ENCODE peak calls at places on chromosomes 16 and 17, in six cellular contexts. F is IMR-90, R is fibroblast of mammary gland, Z is tibial nerve, S is brain microvascular endothelial cell, X is PC-9. J is an unnamed sample.

GRCh38 chr16:87842209-87842869 is 27.0 kb downstream of the SLC7A5 start:
- DNase-seq in X (no peak), S (no peak), R (no peak), Z (no peak), F (no peak), J (no peak)

GRCh38 chr16:77213542-77214108 is 14.4 kb downstream of the SYCE1L start:
- DNase-seq in S (peak; percentile 83), Z (no peak), X (peak; percentile 88), R (peak; percentile 97), F (peak; percentile 86), J (peak; percentile 20)

GRCh38 chr17:21301593-21302550 is 17.4 kb downstream of the MAP2K3 start:
- DNase-seq in R (no peak), Z (no peak), S (no peak), X (no peak), F (no peak), J (no peak)

GRCh38 chr16:49347476-49347875 is 26.1 kb upstream of the C16orf78 start:
- DNase-seq in Z (no peak), R (no peak), S (no peak), X (no peak), F (no peak), J (no peak)

GRCh38 chr16:22355487-22355908 is 18.9 kb downstream of the CDR2 start:
- DNase-seq in Z (no peak), F (no peak), X (no peak), R (no peak), S (no peak), J (no peak)

GRCh38 chr17:82096709-82097186 is 1.3 kb downstream of the FASN start:
- DNase-seq in S (no peak), F (no peak), R (no peak), Z (no peak), X (no peak), J (no peak)

GRCh38 chr17:52276609-52277008 is 118.1 kb upstream of the CA10 start:
- DNase-seq in Z (no peak), X (no peak), F (no peak), S (no peak), R (no peak), J (no peak)

GRCh38 chr17:77892469-77893143 is 65.9 kb upstream of the TNRC6C start:
- DNase-seq in F (no peak), R (no peak), X (no peak), S (no peak), Z (no peak), J (no peak)

GRCh38 chr16:73019456-73020362 is 28.2 kb downstream of the ZFHX3 start:
- DNase-seq in R (peak; percentile 91), X (peak; percentile 77), S (peak; percentile 97), F (peak; percentile 89), Z (no peak), J (peak; percentile 30)

GRCh38 chr17:27533874-27534815 is 77.9 kb downstream of the KSR1 start:
- DNase-seq in Z (no peak), F (peak; percentile 98), R (peak; percentile 55), X (peak; percentile 78), S (peak; percentile 92), J (no peak)

GRCh38 chr16:57500578-57501111 is 14.4 kb upstream of the DOK4 start:
- DNase-seq in F (no peak), R (no peak), X (no peak), Z (no peak), S (no peak), J (peak; percentile 67)

GRCh38 chr16:71396589-71396988 is 38.1 kb downstream of the CALB2 start:
- DNase-seq in Z (no peak), X (no peak), R (no peak), F (no peak), S (no peak), J (no peak)

GRCh38 chr16:66278111-66278531 is 88.4 kb upstream of the CDH5 start:
- DNase-seq in F (no peak), R (no peak), S (no peak), X (peak; percentile 98), Z (no peak), J (no peak)

GRCh38 chr17:64354396-64354795 is 36.3 kb downstream of the PECAM1 start:
- DNase-seq in Z (no peak), R (no peak), S (no peak), F (no peak), X (no peak), J (no peak)

GRCh38 chr16:55642611-55643010 is 13.2 kb upstream of the SLC6A2 start:
- DNase-seq in S (no peak), X (no peak), F (no peak), R (no peak), Z (no peak), J (no peak)

GRCh38 chr17:1820518-1821252 is 9.0 kb downstream of the SMYD4 start:
- DNase-seq in X (no peak), F (no peak), Z (no peak), R (no peak), S (no peak), J (no peak)

GRCh38 chr16:30052671-30053372 is 12.7 kb upstream of the ALDOA start:
- DNase-seq in F (peak; percentile 88), R (peak; percentile 89), S (peak; percentile 91), Z (peak; percentile 91), X (peak; percentile 83), J (peak; percentile 97)

GRCh38 chr16:30054451-30054850 is 11.1 kb upstream of the ALDOA start:
- DNase-seq in S (no peak), R (no peak), F (no peak), Z (no peak), X (no peak), J (no peak)

GRCh38 chr16:30051518-30051917 is 14.0 kb upstream of the ALDOA start:
- DNase-seq in X (peak; percentile 34), S (peak; percentile 82), Z (no peak), F (peak; percentile 70), R (peak; percentile 60), J (no peak)

GRCh38 chr16:30053376-30054015 is 12.1 kb upstream of the ALDOA start:
- DNase-seq in X (peak; percentile 72), F (peak; percentile 57), S (peak; percentile 43), R (no peak), Z (no peak), J (no peak)

GRCh38 chr16:30054959-30055553 is 10.5 kb upstream of the ALDOA start:
- DNase-seq in X (peak; percentile 67), R (no peak), S (no peak), Z (no peak), F (no peak), J (peak; percentile 95)
- TF ChIP-seq CTCF in X (peak; percentile 61), R (peak; percentile 57), S (peak; percentile 78), Z (peak; percentile 24), F (peak; percentile 35), J (peak; percentile 55)

GRCh38 chr16:3087243-3087791 is 11.8 kb downstream of the ZSCAN10 start:
- DNase-seq in S (no peak), F (no peak), Z (no peak), R (no peak), X (no peak), J (no peak)

GRCh38 chr16:3084969-3085670 is 14.0 kb downstream of the ZSCAN10 start:
- DNase-seq in F (no peak), Z (no peak), S (no peak), X (no peak), R (no peak), J (no peak)

GRCh38 chr16:3086596-3087242 is 12.4 kb downstream of the ZSCAN10 start:
- DNase-seq in Z (no peak), R (no peak), X (no peak), F (no peak), S (no peak), J (no peak)

GRCh38 chr16:3087836-3088235 is 11.3 kb downstream of the ZSCAN10 start:
- DNase-seq in F (no peak), S (no peak), R (no peak), X (no peak), Z (no peak), J (no peak)

GRCh38 chr16:3085868-3086595 is 13.1 kb downstream of the ZSCAN10 start:
- DNase-seq in Z (no peak), F (no peak), S (no peak), X (no peak), R (no peak), J (no peak)
- H3K4me3 ChIP-seq in Z (no peak overlapping the region), F (no peak overlapping the region), S (no peak overlapping the region), X (no peak overlapping the region), R (no peak overlapping the region), J (no peak overlapping the region)

GRCh38 chr17:13002761-13003453 is 14.9 kb downstream of the ELAC2 start:
- DNase-seq in Z (peak; percentile 97), R (peak; percentile 79), X (no peak), F (peak; percentile 77), S (peak; percentile 80), J (peak; percentile 72)

GRCh38 chr17:13001991-13002615 is 15.7 kb downstream of the ELAC2 start:
- DNase-seq in R (no peak), F (peak; percentile 10), Z (no peak), X (no peak), S (no peak), J (no peak)

GRCh38 chr17:13003927-13004326 is 13.9 kb downstream of the ELAC2 start:
- DNase-seq in Z (no peak), R (no peak), S (no peak), F (no peak), X (no peak), J (no peak)

GRCh38 chr17:13004336-13004735 is 13.5 kb downstream of the ELAC2 start:
- DNase-seq in Z (no peak), S (no peak), F (no peak), R (no peak), X (no peak), J (no peak)

GRCh38 chr17:13003454-13003851 is 14.4 kb downstream of the ELAC2 start:
- DNase-seq in X (no peak), Z (no peak), S (no peak), F (no peak), R (no peak), J (no peak)
- TF ChIP-seq CTCF in X (peak; percentile 21), Z (no peak), S (no peak), F (no peak), R (no peak), J (no peak)

DNA sequence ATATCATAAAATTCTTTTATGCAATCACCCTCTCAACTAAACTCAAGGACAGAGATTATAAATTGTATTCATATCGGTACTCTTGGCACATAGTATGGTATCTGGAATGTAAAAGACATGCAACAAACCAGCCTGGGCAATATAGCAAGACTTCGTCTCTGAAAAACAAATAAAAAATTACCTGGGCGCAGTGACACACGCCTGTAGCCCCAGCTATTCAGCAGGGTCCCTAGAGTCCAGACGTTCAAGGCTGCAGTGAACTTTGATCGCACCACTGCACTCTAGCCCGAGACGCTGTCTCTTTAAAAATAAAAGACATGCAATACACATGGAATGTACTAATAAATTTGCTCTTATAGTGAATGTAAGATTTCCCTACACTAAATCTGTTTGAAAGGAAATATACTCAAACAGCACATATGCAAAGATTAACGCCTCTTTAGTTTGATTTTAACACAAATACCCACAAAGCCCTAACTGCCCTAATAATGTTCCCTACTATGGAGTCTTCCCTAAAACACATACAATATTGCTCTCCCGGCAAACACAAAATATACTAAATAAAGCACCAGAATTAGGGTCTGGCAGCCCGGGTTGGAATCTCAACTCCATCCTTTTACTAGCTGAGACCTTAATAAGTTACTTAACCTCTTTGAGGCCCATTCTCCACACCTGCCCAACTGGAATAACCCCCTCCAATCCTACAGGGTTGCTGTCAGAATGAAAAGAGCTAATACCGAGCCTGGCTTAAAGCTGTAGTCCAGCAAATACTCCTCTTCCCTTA is 1.2 kb downstream of the ABCA5 start:
- DNase-seq in X (no peak), S (no peak), R (no peak), Z (no peak), F (no peak), J (peak; percentile 35)
- H3K4me3 ChIP-seq in X (peak overlapping the region; percentile 81), S (peak overlapping the region; percentile 66), R (peak overlapping the region; percentile 77), Z (peak overlapping the region; percentile 81), F (no peak overlapping the region), J (peak overlapping the region; percentile 89)